ENCODE peak calls at places on chromosomes 16 and 17, in ten cellular contexts. Q, L, R, W, H, T, B, K, N and U are unnamed samples.

GRCh38 chr16:85785927-85786326 is 13.4 kb downstream of the EMC8 start:
- DNase-seq in R (no peak), K (no peak), B (peak), N (no peak), W (no peak), T (no peak), L (peak), H (no peak), Q (no peak), U (no peak)

GRCh38 chr16:81551141-81551808 is 106.7 kb downstream of the CMIP start:
- DNase-seq in Q (no peak), W (no peak), N (no peak), K (peak), B (peak), T (peak), H (no peak), L (no peak), R (no peak), U (no peak)

GRCh38 chr17:8163978-8164814 is 1.4 kb upstream of the VAMP2 start:
- DNase-seq in H (peak), R (no peak), L (peak), Q (no peak), N (no peak), K (no peak), W (peak), T (no peak), B (peak), U (no peak)

GRCh38 chr16:48507886-48508285 is 102.1 kb downstream of the N4BP1 start:
- DNase-seq in N (no peak), L (no peak), H (no peak), B (no peak), K (no peak), T (no peak), R (no peak), W (no peak), Q (no peak), U (no peak)

GRCh38 chr17:40177275-40177874 is at the start of gene RAPGEFL1:
- DNase-seq in N (peak), B (peak), Q (no peak), T (no peak), W (peak), L (peak), K (peak), R (peak), H (peak), U (peak)

GRCh38 chr17:68197997-68198930 is 49.6 kb upstream of the AMZ2 start:
- DNase-seq in Q (no peak), H (no peak), B (no peak), N (no peak), R (no peak), T (peak), W (no peak), L (no peak), K (no peak), U (no peak)

GRCh38 chr17:16987830-16988601 is 16.1 kb upstream of the TNFRSF13B start:
- DNase-seq in W (peak), Q (no peak), T (peak), L (peak), H (peak), B (peak), K (peak), R (peak), N (no peak), U (no peak)

GRCh38 chr17:77810536-77810935 is 148.0 kb upstream of the TNRC6C start:
- DNase-seq in R (peak), L (peak), H (no peak), T (peak), K (no peak), W (peak), N (no peak), Q (no peak), B (peak), U (no peak)

GRCh38 chr16:27080870-27081269 is 14.1 kb downstream of the C16orf82 start:
- DNase-seq in B (peak), H (no peak), N (no peak), W (no peak), L (no peak), R (peak), K (no peak), T (peak), Q (peak), U (no peak)

GRCh38 chr17:40550608-40551007 is 14.7 kb downstream of the CCR7 start:
- DNase-seq in W (peak), B (peak), Q (no peak), K (no peak), L (peak), T (no peak), R (peak), N (no peak), H (no peak), U (peak)

GRCh38 chr16:65725156-65725845 is 603.4 kb upstream of the CDH11 start:
- DNase-seq in N (no peak), T (peak), K (no peak), Q (no peak), B (peak), R (no peak), H (no peak), L (no peak), W (no peak), U (no peak)

GRCh38 chr17:63041251-63041650 is 75.2 kb downstream of the TANC2 start:
- DNase-seq in H (no peak), N (no peak), W (no peak), B (no peak), Q (no peak), T (no peak), R (no peak), L (no peak), K (no peak), U (no peak)

GRCh38 chr16:30670072-30670824 is 12.0 kb downstream of the FBRS start:
- DNase-seq in K (no peak), R (no peak), B (no peak), N (no peak), Q (no peak), W (no peak), H (no peak), L (no peak), T (no peak), U (no peak)
- TF ChIP-seq CTCF in K (no peak), R (no peak), B (no peak), N (no peak), Q (peak), W (no peak), H (no peak), L (peak), T (no peak), U (no peak)

DNA sequence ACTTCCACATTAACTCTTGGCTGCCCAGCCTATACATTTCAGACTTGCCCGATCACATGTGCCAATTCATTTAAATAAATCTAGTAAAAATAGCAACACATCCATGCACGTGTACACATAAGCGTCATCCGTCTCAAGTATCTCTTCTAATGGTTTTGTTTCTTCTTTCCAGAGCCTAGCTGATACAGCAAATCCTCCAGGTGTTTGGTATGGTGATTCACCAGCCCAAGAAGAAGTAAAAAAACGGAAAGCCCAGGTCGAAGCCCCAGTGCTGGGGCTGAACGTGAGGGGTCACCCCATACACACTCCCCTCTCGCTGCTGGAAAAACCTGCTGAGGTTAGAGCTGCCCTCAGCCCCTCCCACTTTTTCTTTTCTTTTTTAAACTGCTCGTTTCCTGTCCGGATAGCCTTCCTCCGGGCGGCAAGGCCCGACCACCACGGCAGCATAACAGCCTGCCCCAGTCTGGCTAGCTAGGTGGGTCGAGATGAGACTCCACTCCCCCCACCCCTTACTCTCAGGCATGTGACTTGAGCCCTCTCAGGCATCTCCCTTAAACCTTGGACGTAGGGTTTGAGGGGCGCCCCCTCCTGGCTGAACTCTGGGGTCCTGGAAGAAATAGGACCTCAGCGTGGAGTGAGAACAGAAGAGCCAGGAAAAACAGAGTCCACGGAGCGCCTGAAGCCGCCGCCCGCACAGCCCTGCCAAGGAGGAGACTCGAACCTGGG is 13.9 kb upstream of the OR1F1 start:
- DNase-seq in W (no peak), K (peak), R (peak), Q (peak), T (peak), H (no peak), L (no peak), N (peak), B (peak), U (no peak)
- TF ChIP-seq CTCF in W (no peak), K (peak), R (peak), Q (peak), T (peak), H (no peak), L (peak), N (peak), B (peak), U (peak)

GRCh38 chr16:50781043-50781442 is 39.2 kb downstream of the CYLD start:
- DNase-seq in Q (no peak), K (no peak), T (peak), B (no peak), H (no peak), W (no peak), L (no peak), R (no peak), N (no peak), U (no peak)
- TF ChIP-seq CTCF in Q (peak), K (peak), T (no peak), B (peak), H (no peak), W (no peak), L (peak), R (no peak), N (peak), U (peak)

GRCh38 chr17:61729690-61730268 is 133.5 kb downstream of the BRIP1 start:
- DNase-seq in L (peak), B (no peak), R (no peak), W (no peak), N (no peak), Q (no peak), K (no peak), H (no peak), T (no peak), U (no peak)
- TF ChIP-seq CTCF in L (peak), B (no peak), R (no peak), W (no peak), N (no peak), Q (no peak), K (no peak), H (no peak), T (no peak), U (no peak)

GRCh38 chr16:12532871-12533610 is 270.6 kb downstream of the CPPED1 start:
- DNase-seq in N (no peak), H (peak), B (no peak), T (no peak), W (no peak), K (no peak), L (no peak), Q (no peak), R (no peak), U (no peak)

GRCh38 chr16:12530291-12530690 is 273.4 kb downstream of the CPPED1 start:
- DNase-seq in W (no peak), H (no peak), B (no peak), L (no peak), R (no peak), N (no peak), T (no peak), Q (no peak), K (no peak), U (no peak)

GRCh38 chr16:12535535-12536411 is 267.9 kb downstream of the CPPED1 start:
- DNase-seq in N (peak), H (no peak), R (peak), K (no peak), T (no peak), W (no peak), L (no peak), B (no peak), Q (peak), U (peak)

GRCh38 chr16:12529582-12529981 is 274.1 kb downstream of the CPPED1 start:
- DNase-seq in W (no peak), N (no peak), T (no peak), K (no peak), H (no peak), R (peak), B (no peak), L (no peak), Q (no peak), U (no peak)

DNA sequence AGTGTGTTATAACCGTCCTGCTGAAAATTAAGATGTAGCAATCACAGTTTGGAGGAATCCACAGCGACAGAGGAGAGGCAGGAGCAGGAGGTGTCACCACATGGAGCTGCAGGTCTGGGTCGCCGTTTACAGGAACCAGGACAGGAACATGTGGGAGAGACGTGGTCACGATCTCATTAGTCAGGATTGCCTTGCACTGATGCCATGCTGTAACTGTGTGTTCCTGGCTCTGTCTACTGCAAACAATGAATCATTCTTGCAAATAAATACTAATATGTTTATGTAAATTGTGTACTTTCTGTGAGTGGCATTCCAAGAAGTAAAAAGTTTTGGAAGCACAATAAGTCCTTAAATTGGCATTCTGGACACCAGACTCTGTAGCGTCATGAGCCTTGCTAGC is 271.8 kb downstream of the CPPED1 start:
- DNase-seq in L (no peak), W (no peak), Q (no peak), N (no peak), K (no peak), T (peak), R (no peak), B (peak), H (no peak), U (no peak)
- TF ChIP-seq CTCF in L (no peak), W (no peak), Q (no peak), N (no peak), K (no peak), T (no peak), R (no peak), B (no peak), H (no peak), U (no peak)

GRCh38 chr16:89185062-89185751 is 13.7 kb downstream of the CDH15 start:
- DNase-seq in B (no peak), N (no peak), H (no peak), L (no peak), W (no peak), T (no peak), Q (no peak), R (no peak), K (no peak), U (no peak)

GRCh38 chr16:89184685-89185061 is 13.1 kb downstream of the CDH15 start:
- DNase-seq in K (no peak), R (no peak), Q (no peak), L (no peak), W (no peak), T (no peak), N (no peak), H (no peak), B (no peak), U (no peak)

GRCh38 chr16:89187337-89188063 is 12.8 kb downstream of the SLC22A31 start:
- DNase-seq in K (no peak), R (no peak), N (peak), W (no peak), H (no peak), B (peak), L (peak), T (no peak), Q (no peak), U (peak)

GRCh38 chr16:89183463-89183862 is 11.9 kb downstream of the CDH15 start:
- DNase-seq in B (no peak), N (no peak), W (no peak), H (no peak), T (no peak), L (no peak), K (no peak), R (no peak), Q (no peak), U (no peak)

GRCh38 chr16:89183975-89184684 is 12.6 kb downstream of the CDH15 start:
- DNase-seq in L (no peak), Q (no peak), R (no peak), T (no peak), W (no peak), N (no peak), H (no peak), B (no peak), K (no peak), U (no peak)
- TF ChIP-seq CTCF in L (no peak), Q (peak), R (no peak), T (no peak), W (no peak), N (no peak), H (no peak), B (no peak), K (no peak), U (no peak)

DNA sequence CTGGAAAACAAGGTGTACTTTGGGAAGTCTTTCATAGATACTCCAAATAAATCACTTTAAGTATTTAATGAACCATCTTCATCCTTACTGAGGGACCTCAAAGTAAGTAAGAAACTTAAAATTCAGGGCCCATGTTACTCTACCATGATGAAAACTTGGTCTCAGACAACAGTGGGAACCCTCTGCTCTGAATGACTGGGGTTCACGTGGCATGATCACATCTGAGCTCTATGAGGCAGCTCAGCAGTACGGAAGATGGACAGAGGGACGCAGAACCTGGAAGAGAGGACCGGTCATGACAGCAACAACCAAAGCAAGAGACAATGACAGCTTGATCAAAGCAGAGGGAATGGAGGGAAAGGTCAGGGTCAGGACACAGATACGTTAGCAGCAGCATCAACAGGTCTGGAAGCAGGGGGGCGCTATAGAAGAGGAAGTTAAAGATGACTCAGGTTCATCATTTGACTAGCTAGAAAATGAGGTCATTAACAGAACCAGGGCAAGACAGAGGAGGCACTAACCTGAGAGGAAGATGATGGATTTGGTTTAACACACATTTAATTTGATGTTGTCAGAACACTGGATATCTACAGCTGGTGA is 9.5 kb downstream of the XPO6 start:
- DNase-seq in K (no peak), Q (no peak), B (no peak), L (no peak), T (no peak), W (no peak), R (no peak), N (no peak), H (no peak), U (no peak)
- TF ChIP-seq CTCF in K (no peak), Q (peak), B (no peak), L (no peak), T (peak), W (no peak), R (no peak), N (no peak), H (no peak), U (no peak)

DNA sequence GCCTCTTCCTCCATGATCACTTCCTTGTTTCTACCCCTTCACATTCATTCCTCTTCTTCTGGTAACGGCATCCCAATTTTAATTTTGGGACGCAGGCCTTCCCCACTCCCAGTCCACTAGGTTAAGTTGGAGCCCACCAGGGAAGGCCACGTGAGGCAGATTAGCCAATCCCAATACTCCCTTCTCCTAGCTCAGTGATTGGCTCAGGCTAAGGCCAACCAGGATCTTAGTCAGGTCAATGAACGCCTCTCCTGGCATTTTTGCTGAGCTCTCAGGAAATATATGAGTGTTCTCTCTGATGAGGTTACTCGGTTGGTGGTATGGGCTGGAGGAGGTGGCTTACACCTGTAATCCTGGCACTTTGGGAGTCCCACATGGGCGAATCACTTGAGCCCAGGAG is 15.4 kb downstream of the SEZ6L2 start:
- DNase-seq in N (no peak), Q (no peak), B (no peak), R (no peak), H (no peak), K (no peak), L (no peak), W (no peak), T (no peak), U (no peak)
- TF ChIP-seq CTCF in N (no peak), Q (no peak), B (no peak), R (no peak), H (no peak), K (no peak), L (no peak), W (no peak), T (no peak), U (no peak)